ENCODE peak calls at places on chromosomes 1 and 21, in ten cellular contexts. L is GM12891; R is NCI-H526; K is iris pigment epithelial cell; N is activated CD8-positive, alpha-beta memory T cell treated with anti-CD3 and anti-CD28 coated beads for 1 hour; U is AG09319; W is cerebellar cortex; E is fibroblast of mammary gland; F is AG08396; S is NCI-H1105 treated with DMSO at 0.1 percent for 48 hours. T is an unnamed sample.

GRCh38 chr1:25936940-25937339 is 30.7 kb upstream of the STMN1 start:
- DNase-seq in L (no peak), R (no peak), K (no peak), N (no peak), U (no peak), W (no peak), E (no peak), F (no peak), S (no peak), T (no peak)

GRCh38 chr1:162564762-162565218 is 3.3 kb downstream of the UAP1 start:
- DNase-seq in L (no peak), R (no peak), K (peak; percentile 22), N (no peak), U (no peak), W (no peak), E (peak; percentile 34), F (no peak), S (no peak), T (no peak)

GRCh38 chr21:43758132-43758619 is 17.9 kb downstream of the CSTB start:
- DNase-seq in L (no peak), R (no peak), K (peak; percentile 88), N (no peak), U (peak; percentile 27), W (no peak), E (peak; percentile 71), F (no peak), S (no peak), T (no peak)

GRCh38 chr1:228989992-228990827 is 254.9 kb downstream of the RHOU start:
- DNase-seq in L (no peak), R (no peak), K (no peak), N (no peak), U (no peak), W (peak; percentile 9), E (peak; percentile 37), F (no peak), S (peak; percentile 77), T (no peak)

GRCh38 chr21:46181436-46181835 is 2.8 kb downstream of the SPATC1L start:
- DNase-seq in L (no peak), R (no peak), K (no peak), N (no peak), U (no peak), W (no peak), E (no peak), F (no peak), S (no peak), T (no peak)

GRCh38 chr1:63635681-63636080 is 42.5 kb downstream of the PGM1 start:
- DNase-seq in L (no peak), R (no peak), K (peak; percentile 45), N (no peak), U (peak; percentile 64), W (no peak), E (peak; percentile 94), F (peak; percentile 21), S (no peak), T (no peak)

GRCh38 chr1:180881806-180882509 is 30.7 kb upstream of the KIAA1614 start:
- DNase-seq in L (no peak), R (peak; percentile 90), K (peak; percentile 52), N (no peak), U (peak; percentile 14), W (peak; percentile 84), E (peak; percentile 64), F (peak; percentile 57), S (peak; percentile 75), T (peak; percentile 67)

GRCh38 chr1:217105432-217105831 is 382.2 kb upstream of the ESRRG start:
- DNase-seq in L (no peak), R (no peak), K (no peak), N (no peak), U (no peak), W (no peak), E (no peak), F (no peak), S (peak; percentile 61), T (no peak)

GRCh38 chr1:165162671-165163241 is 193.8 kb downstream of the LMX1A start:
- DNase-seq in L (no peak), R (peak; percentile 95), K (no peak), N (no peak), U (no peak), W (no peak), E (no peak), F (no peak), S (peak; percentile 90), T (no peak)

GRCh38 chr1:1357871-1358432 is 403 bp downstream of the MXRA8 start:
- DNase-seq in L (no peak), R (no peak), K (no peak), N (no peak), U (no peak), W (no peak), E (no peak), F (no peak), S (no peak), T (no peak)

GRCh38 chr1:234608720-234609527 is 1.1 kb downstream of the IRF2BP2 start:
- DNase-seq in L (no peak), R (peak; percentile 35), K (peak; percentile 67), N (no peak), U (no peak), W (peak; percentile 47), E (peak; percentile 42), F (no peak), S (no peak), T (peak; percentile 66)

GRCh38 chr21:37529649-37530048 is 163.1 kb downstream of the DYRK1A start:
- DNase-seq in L (no peak), R (no peak), K (no peak), N (no peak), U (no peak), W (no peak), E (no peak), F (no peak), S (no peak), T (no peak)

GRCh38 chr1:63821650-63822049 is 47.8 kb downstream of the ROR1 start:
- DNase-seq in L (no peak), R (no peak), K (peak; percentile 75), N (no peak), U (peak; percentile 3), W (no peak), E (peak; percentile 74), F (no peak), S (no peak), T (no peak)

GRCh38 chr21:45073301-45074047 is 906 bp upstream of the ADARB1 start:
- DNase-seq in L (no peak), R (peak; percentile 84), K (peak; percentile 39), N (no peak), U (no peak), W (peak; percentile 69), E (peak; percentile 19), F (peak; percentile 48), S (peak; percentile 13), T (peak; percentile 55)

GRCh38 chr1:62539028-62539447 is 58.3 kb upstream of the ANGPTL3 start:
- DNase-seq in L (no peak), R (no peak), K (peak; percentile 54), N (no peak), U (no peak), W (no peak), E (no peak), F (no peak), S (no peak), T (no peak)

GRCh38 chr1:97123717-97124446 is 402.3 kb downstream of the PTBP2 start:
- DNase-seq in L (no peak), R (no peak), K (no peak), N (no peak), U (no peak), W (no peak), E (no peak), F (no peak), S (peak; percentile 29), T (no peak)

GRCh38 chr1:206521002-206521585 is 13.8 kb downstream of the RASSF5 start:
- DNase-seq in L (no peak), R (no peak), K (no peak), N (no peak), U (no peak), W (no peak), E (no peak), F (no peak), S (no peak), T (no peak)

GRCh38 chr1:29355375-29355774 is 119.1 kb downstream of the PTPRU start:
- DNase-seq in L (no peak), R (no peak), K (no peak), N (no peak), U (no peak), W (no peak), E (no peak), F (no peak), S (no peak), T (no peak)